ENCODE peak calls at places on chromosomes 13 and 19, in nine cellular contexts. Y is NCI-H460; P is activated T-helper 1 cell treated with anti-CD3 and anti-CD28 coated beads, Interleukin-12 subunit alpha, Interleukin-12 subunit beta, Interleukin-2, Interleukin-4 antibody, amounts not matched to agents 30 ng/mL and 10 ng/mL and 1 ng/mL, durations not matched to agents 14 hours and 24 hours and 36 hours; K is amygdala; I is frontal cortex; S is non-pigmented ciliary epithelial cell; F is ELF-1; X is stromal cell of bone marrow; Z is stimulated activated naive B cell treated with anti-CD40 and anti-IgM and Interleukin-4, amounts not matched to agents 10 μg/mL and 1 μg/mL and 100 μg/mL, for 72 hours. R is an unnamed sample.

GRCh38 chr13:96243371-96243770 is 153.5 kb downstream of the HS6ST3 start:
- DNase-seq in Y (no peak), P (no peak), K (no peak), I (no peak), S (no peak), F (no peak), X (no peak), Z (no peak), R (no peak)

GRCh38 chr13:37201081-37201480 is 95.6 kb upstream of the CSNK1A1L start:
- DNase-seq in Y (no peak), P (no peak), K (no peak), I (no peak), S (no peak), F (no peak), X (no peak), Z (no peak), R (no peak)

GRCh38 chr19:10173527-10173926 is 21.2 kb downstream of the DNMT1 start:
- DNase-seq in Y (no peak), P (no peak), K (no peak), I (no peak), S (no peak), F (no peak), X (no peak), Z (no peak), R (no peak)

GRCh38 chr19:16085115-16085514 is 8.8 kb downstream of the TPM4 start:
- DNase-seq in Y (no peak), P (no peak), K (no peak), I (no peak), S (no peak), F (no peak), X (no peak), Z (no peak), R (no peak)

GRCh38 chr13:31996611-31997010 is 35.0 kb upstream of the FRY start:
- DNase-seq in Y (no peak), P (no peak), K (no peak), I (no peak), S (no peak), F (no peak), X (no peak), Z (no peak), R (no peak)

GRCh38 chr19:21328402-21328801 is 808 bp downstream of the ZNF708 start:
- DNase-seq in Y (no peak), P (no peak), K (no peak), I (no peak), S (no peak), F (peak), X (no peak), Z (no peak), R (no peak)

GRCh38 chr19:17496337-17496997 is 15.0 kb upstream of the PGLS start:
- DNase-seq in Y (peak), P (peak), K (no peak), I (no peak), S (no peak), F (peak), X (no peak), Z (peak), R (peak)

GRCh38 chr19:12833747-12834417 is 497 bp downstream of the RTBDN start:
- DNase-seq in Y (peak), P (no peak), K (no peak), I (no peak), S (no peak), F (peak), X (no peak), Z (no peak), R (no peak)

GRCh38 chr19:12527034-12527836 is 24.0 kb downstream of the ZNF564 start:
- DNase-seq in Y (no peak), P (no peak), K (no peak), I (no peak), S (no peak), F (peak), X (no peak), Z (no peak), R (no peak)

GRCh38 chr13:106568225-106569003 is 477 bp upstream of the ARGLU1 start:
- DNase-seq in Y (no peak), P (no peak), K (no peak), I (no peak), S (no peak), F (no peak), X (no peak), Z (no peak), R (no peak)

GRCh38 chr13:39938591-39938990 is 283.1 kb downstream of the COG6 start:
- DNase-seq in Y (no peak), P (no peak), K (no peak), I (no peak), S (no peak), F (no peak), X (no peak), Z (no peak), R (no peak)

GRCh38 chr19:30682576-30683536 is 310.7 kb downstream of the ZNF536 start:
- DNase-seq in Y (peak), P (no peak), K (peak), I (peak), S (peak), F (peak), X (peak), Z (peak), R (no peak)

GRCh38 chr19:38527466-38528136 is 90.2 kb downstream of the MAP4K1 start:
- DNase-seq in Y (no peak), P (no peak), K (no peak), I (no peak), S (no peak), F (peak), X (no peak), Z (no peak), R (no peak)

GRCh38 chr13:35724480-35724879 is 248.0 kb upstream of the MAB21L1 start:
- DNase-seq in Y (no peak), P (no peak), K (no peak), I (no peak), S (no peak), F (no peak), X (no peak), Z (no peak), R (no peak)

GRCh38 chr13:21557995-21558394 is 46.0 kb downstream of the MICU2 start:
- DNase-seq in Y (peak), P (no peak), K (no peak), I (no peak), S (no peak), F (peak), X (no peak), Z (no peak), R (no peak)

GRCh38 chr13:36815069-36815468 is 4.0 kb upstream of the RFXAP start:
- DNase-seq in Y (no peak), P (no peak), K (no peak), I (no peak), S (no peak), F (no peak), X (no peak), Z (no peak), R (no peak)

GRCh38 chr13:44967656-44968451 is 21.4 kb downstream of the NUFIP1 start:
- DNase-seq in Y (no peak), P (no peak), K (no peak), I (no peak), S (no peak), F (no peak), X (peak), Z (no peak), R (no peak)

GRCh38 chr19:53394522-53394973 is 401 bp upstream of the ZNF765 start:
- DNase-seq in Y (no peak), P (no peak), K (peak), I (no peak), S (no peak), F (peak), X (peak), Z (no peak), R (no peak)

R was measured in activated T-helper 2 cell treated with anti-CD3 and anti-CD28 coated beads, Interferon-gamma antibody, Interleukin-2, Interleukin-4, amounts not matched to agents 10 μg/mL and 5 μg/mL and 100 μg/mL, durations not matched to agents 14 hours and 24 hours and 36 hours.